ENCODE peak calls at places on chromosomes 5 and 9, in eight cellular contexts. One of them, this sample, is unnamed.

GRCh38 chr9:15287309-15287708 is 19.7 kb downstream of the TTC39B start:
- DNase-seq in tibial nerve: no peak
- DNase-seq in OCI-LY7: no peak
- DNase-seq in uterus: no peak
- DNase-seq in spleen: no peak
- DNase-seq in hepatocyte: no peak
- DNase-seq in cardiac muscle cell: no peak
- DNase-seq in kidney: no peak
- DNase-seq in this sample: no peak

GRCh38 chr9:76704601-76705204 is 59.5 kb upstream of the PCA3 start:
- DNase-seq in tibial nerve: no peak
- DNase-seq in OCI-LY7: peak
- DNase-seq in uterus: no peak
- DNase-seq in spleen: no peak
- DNase-seq in hepatocyte: peak
- DNase-seq in cardiac muscle cell: peak
- DNase-seq in kidney: no peak
- DNase-seq in this sample: peak

GRCh38 chr9:94533155-94533554 is 21.7 kb upstream of the PCAT7 start:
- DNase-seq in tibial nerve: no peak
- DNase-seq in OCI-LY7: no peak
- DNase-seq in uterus: no peak
- DNase-seq in spleen: no peak
- DNase-seq in hepatocyte: peak
- DNase-seq in cardiac muscle cell: no peak
- DNase-seq in kidney: no peak
- DNase-seq in this sample: no peak

GRCh38 chr5:82984786-82985762 is 92.1 kb downstream of the TMEM167A start:
- DNase-seq in tibial nerve: no peak
- DNase-seq in OCI-LY7: no peak
- DNase-seq in uterus: no peak
- DNase-seq in spleen: no peak
- DNase-seq in hepatocyte: no peak
- DNase-seq in cardiac muscle cell: no peak
- DNase-seq in kidney: no peak
- DNase-seq in this sample: no peak

GRCh38 chr9:129182625-129183494 is 4.8 kb upstream of the IER5L start:
- DNase-seq in tibial nerve: peak
- DNase-seq in OCI-LY7: no peak
- DNase-seq in uterus: no peak
- DNase-seq in spleen: no peak
- DNase-seq in hepatocyte: peak
- DNase-seq in cardiac muscle cell: peak
- DNase-seq in kidney: no peak
- DNase-seq in this sample: peak

GRCh38 chr5:7382588-7382987 is 13.3 kb upstream of the ADCY2 start:
- DNase-seq in tibial nerve: no peak
- DNase-seq in OCI-LY7: no peak
- DNase-seq in uterus: no peak
- DNase-seq in spleen: no peak
- DNase-seq in hepatocyte: no peak
- DNase-seq in cardiac muscle cell: no peak
- DNase-seq in kidney: no peak
- DNase-seq in this sample: no peak

GRCh38 chr5:114412509-114413171 is 50.8 kb downstream of the KCNN2 start:
- DNase-seq in tibial nerve: no peak
- DNase-seq in OCI-LY7: no peak
- DNase-seq in uterus: no peak
- DNase-seq in spleen: no peak
- DNase-seq in hepatocyte: peak
- DNase-seq in cardiac muscle cell: peak
- DNase-seq in kidney: no peak
- DNase-seq in this sample: peak

GRCh38 chr9:137611623-137612609 is 6.4 kb downstream of the ARRDC1 start:
- DNase-seq in tibial nerve: no peak
- DNase-seq in OCI-LY7: peak
- DNase-seq in uterus: peak
- DNase-seq in spleen: no peak
- DNase-seq in hepatocyte: peak
- DNase-seq in cardiac muscle cell: peak
- DNase-seq in kidney: peak
- DNase-seq in this sample: peak

GRCh38 chr9:69981686-69982450 is 61.8 kb upstream of the MAMDC2 start:
- DNase-seq in tibial nerve: no peak
- DNase-seq in OCI-LY7: no peak
- DNase-seq in uterus: no peak
- DNase-seq in spleen: no peak
- DNase-seq in hepatocyte: no peak
- DNase-seq in cardiac muscle cell: peak
- DNase-seq in kidney: no peak
- DNase-seq in this sample: peak

GRCh38 chr5:175286981-175287380 is 157.0 kb downstream of the DRD1 start:
- DNase-seq in tibial nerve: no peak
- DNase-seq in OCI-LY7: no peak
- DNase-seq in uterus: no peak
- DNase-seq in spleen: no peak
- DNase-seq in hepatocyte: no peak
- DNase-seq in cardiac muscle cell: no peak
- DNase-seq in kidney: no peak
- DNase-seq in this sample: no peak

GRCh38 chr5:102421647-102422046 is 77.2 kb downstream of the SLCO6A1 start:
- DNase-seq in tibial nerve: no peak
- DNase-seq in OCI-LY7: no peak
- DNase-seq in uterus: no peak
- DNase-seq in spleen: no peak
- DNase-seq in hepatocyte: peak
- DNase-seq in cardiac muscle cell: no peak
- DNase-seq in kidney: peak
- DNase-seq in this sample: no peak

GRCh38 chr5:169875091-169875727 is 105.1 kb downstream of the INSYN2B start:
- DNase-seq in tibial nerve: peak
- DNase-seq in OCI-LY7: no peak
- DNase-seq in uterus: peak
- DNase-seq in spleen: no peak
- DNase-seq in hepatocyte: peak
- DNase-seq in cardiac muscle cell: peak
- DNase-seq in kidney: no peak
- DNase-seq in this sample: peak

GRCh38 chr5:76958976-76959767 is 6.3 kb downstream of the CRHBP start:
- DNase-seq in tibial nerve: no peak
- DNase-seq in OCI-LY7: no peak
- DNase-seq in uterus: no peak
- DNase-seq in spleen: no peak
- DNase-seq in hepatocyte: no peak
- DNase-seq in cardiac muscle cell: peak
- DNase-seq in kidney: no peak
- DNase-seq in this sample: peak

GRCh38 chr9:105911104-105911911 is 217.0 kb downstream of the TMEM38B start:
- DNase-seq in tibial nerve: no peak
- DNase-seq in OCI-LY7: no peak
- DNase-seq in uterus: no peak
- DNase-seq in spleen: no peak
- DNase-seq in hepatocyte: no peak
- DNase-seq in cardiac muscle cell: peak
- DNase-seq in kidney: no peak
- DNase-seq in this sample: no peak

GRCh38 chr5:135458921-135459331 is 6.8 kb upstream of the TIFAB start:
- DNase-seq in tibial nerve: no peak
- DNase-seq in OCI-LY7: no peak
- DNase-seq in uterus: no peak
- DNase-seq in spleen: peak
- DNase-seq in hepatocyte: no peak
- DNase-seq in cardiac muscle cell: peak
- DNase-seq in kidney: peak
- DNase-seq in this sample: peak

GRCh38 chr9:16532681-16533450 is 337.6 kb downstream of the BNC2 start:
- DNase-seq in tibial nerve: no peak
- DNase-seq in OCI-LY7: no peak
- DNase-seq in uterus: no peak
- DNase-seq in spleen: no peak
- DNase-seq in hepatocyte: no peak
- DNase-seq in cardiac muscle cell: peak
- DNase-seq in kidney: no peak
- DNase-seq in this sample: peak

GRCh38 chr5:141359790-141360426 is at the start of gene PCDHGB2:
- DNase-seq in tibial nerve: no peak
- DNase-seq in OCI-LY7: peak
- DNase-seq in uterus: no peak
- DNase-seq in spleen: no peak
- DNase-seq in hepatocyte: no peak
- DNase-seq in cardiac muscle cell: peak
- DNase-seq in kidney: no peak
- DNase-seq in this sample: peak

GRCh38 chr5:73558950-73559349 is 6.5 kb downstream of the ANKRA2 start:
- DNase-seq in tibial nerve: no peak
- DNase-seq in OCI-LY7: no peak
- DNase-seq in uterus: no peak
- DNase-seq in spleen: no peak
- DNase-seq in hepatocyte: no peak
- DNase-seq in cardiac muscle cell: no peak
- DNase-seq in kidney: no peak
- DNase-seq in this sample: no peak

GRCh38 chr5:176429972-176430371 is 13.6 kb upstream of the CLTB start:
- DNase-seq in tibial nerve: no peak
- DNase-seq in OCI-LY7: peak
- DNase-seq in uterus: no peak
- DNase-seq in spleen: no peak
- DNase-seq in hepatocyte: no peak
- DNase-seq in cardiac muscle cell: no peak
- DNase-seq in kidney: no peak
- DNase-seq in this sample: no peak
- TF ChIP-seq CTCF in tibial nerve: no peak
- TF ChIP-seq CTCF in OCI-LY7: peak
- TF ChIP-seq CTCF in uterus: no peak
- TF ChIP-seq CTCF in spleen: no peak
- TF ChIP-seq CTCF in hepatocyte: no peak
- TF ChIP-seq CTCF in cardiac muscle cell: no peak
- TF ChIP-seq CTCF in kidney: no peak
- TF ChIP-seq CTCF in this sample: no peak

GRCh38 chr5:142391031-142391872 is 66.4 kb upstream of the SPRY4 start:
- DNase-seq in tibial nerve: no peak
- DNase-seq in OCI-LY7: no peak
- DNase-seq in uterus: no peak
- DNase-seq in spleen: no peak
- DNase-seq in hepatocyte: no peak
- DNase-seq in cardiac muscle cell: peak
- DNase-seq in kidney: no peak
- DNase-seq in this sample: no peak
- H3K4me3 ChIP-seq in tibial nerve: no peak
- H3K4me3 ChIP-seq in OCI-LY7: no peak
- H3K4me3 ChIP-seq in uterus: no peak
- H3K4me3 ChIP-seq in spleen: no peak
- H3K4me3 ChIP-seq in hepatocyte: no peak
- H3K4me3 ChIP-seq in cardiac muscle cell: no peak
- H3K4me3 ChIP-seq in kidney: no peak
- H3K4me3 ChIP-seq in this sample: no peak

DNA sequence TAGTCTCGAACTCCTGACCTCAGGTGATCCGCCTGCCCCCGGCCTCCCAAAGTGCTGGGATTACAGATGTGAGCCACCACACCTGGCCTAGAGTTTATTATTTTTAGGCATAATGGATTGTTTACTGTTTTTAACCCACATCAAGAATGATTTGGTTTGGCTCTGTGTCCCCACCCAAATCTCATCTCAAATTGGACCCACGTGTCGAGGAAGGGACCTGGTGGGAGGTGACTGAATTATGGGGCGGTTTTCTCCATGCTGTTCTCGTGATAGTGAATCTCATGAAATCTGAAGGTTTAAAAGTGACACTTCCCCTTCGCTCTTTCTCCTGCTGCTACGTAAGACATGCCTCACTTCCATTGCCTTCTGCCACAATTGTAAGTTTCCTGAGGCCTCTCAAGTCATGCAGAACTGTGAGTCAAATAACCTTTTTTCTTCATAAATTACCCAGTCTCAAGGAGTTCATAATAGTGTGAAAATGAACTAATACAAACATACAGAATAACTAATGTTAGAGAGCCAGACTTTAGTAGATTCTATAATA is 88.2 kb downstream of the RICTOR start:
- DNase-seq in tibial nerve: no peak
- DNase-seq in OCI-LY7: no peak
- DNase-seq in uterus: no peak
- DNase-seq in spleen: no peak
- DNase-seq in hepatocyte: no peak
- DNase-seq in cardiac muscle cell: no peak
- DNase-seq in kidney: no peak
- DNase-seq in this sample: no peak
- TF ChIP-seq CTCF in tibial nerve: no peak
- TF ChIP-seq CTCF in OCI-LY7: no peak
- TF ChIP-seq CTCF in uterus: no peak
- TF ChIP-seq CTCF in spleen: no peak
- TF ChIP-seq CTCF in hepatocyte: no peak
- TF ChIP-seq CTCF in cardiac muscle cell: no peak
- TF ChIP-seq CTCF in kidney: no peak
- TF ChIP-seq CTCF in this sample: no peak

GRCh38 chr5:140341591-140341990 is 4.8 kb downstream of the HBEGF start:
- DNase-seq in tibial nerve: no peak
- DNase-seq in OCI-LY7: no peak
- DNase-seq in uterus: no peak
- DNase-seq in spleen: peak
- DNase-seq in hepatocyte: no peak
- DNase-seq in cardiac muscle cell: no peak
- DNase-seq in kidney: no peak
- DNase-seq in this sample: no peak

GRCh38 chr5:140344683-140345423 is 1.6 kb downstream of the HBEGF start:
- DNase-seq in tibial nerve: no peak
- DNase-seq in OCI-LY7: peak
- DNase-seq in uterus: no peak
- DNase-seq in spleen: peak
- DNase-seq in hepatocyte: peak
- DNase-seq in cardiac muscle cell: no peak
- DNase-seq in kidney: no peak
- DNase-seq in this sample: no peak

GRCh38 chr5:140340605-140341004 is 5.8 kb downstream of the HBEGF start:
- DNase-seq in tibial nerve: no peak
- DNase-seq in OCI-LY7: no peak
- DNase-seq in uterus: no peak
- DNase-seq in spleen: no peak
- DNase-seq in hepatocyte: no peak
- DNase-seq in cardiac muscle cell: no peak
- DNase-seq in kidney: no peak
- DNase-seq in this sample: no peak

GRCh38 chr5:140342287-140342686 is 4.1 kb downstream of the HBEGF start:
- DNase-seq in tibial nerve: peak
- DNase-seq in OCI-LY7: peak
- DNase-seq in uterus: no peak
- DNase-seq in spleen: peak
- DNase-seq in hepatocyte: no peak
- DNase-seq in cardiac muscle cell: peak
- DNase-seq in kidney: no peak
- DNase-seq in this sample: no peak

DNA sequence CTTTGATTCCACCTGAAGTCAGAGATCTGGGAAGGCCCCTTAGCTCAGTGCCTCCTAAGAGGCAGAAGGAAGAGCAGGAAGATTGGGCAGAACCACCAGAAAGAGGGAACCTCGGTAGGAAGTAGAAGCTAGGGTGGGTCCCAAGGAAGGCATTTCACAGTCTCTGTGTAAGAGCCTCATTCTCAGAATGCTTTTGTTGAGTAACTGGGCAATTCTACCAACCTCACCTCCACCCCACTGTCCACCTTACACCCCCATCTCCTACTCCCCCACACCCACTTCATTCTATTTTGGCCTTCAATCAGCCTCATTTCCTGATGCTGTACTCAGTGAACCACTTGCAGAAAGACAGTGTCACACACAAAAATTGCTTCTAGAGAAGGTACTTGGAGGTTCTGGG is 3.5 kb downstream of the HBEGF start:
- DNase-seq in tibial nerve: no peak
- DNase-seq in OCI-LY7: peak
- DNase-seq in uterus: no peak
- DNase-seq in spleen: no peak
- DNase-seq in hepatocyte: no peak
- DNase-seq in cardiac muscle cell: no peak
- DNase-seq in kidney: no peak
- DNase-seq in this sample: no peak
- H3K4me3 ChIP-seq in tibial nerve: no peak
- H3K4me3 ChIP-seq in OCI-LY7: peak
- H3K4me3 ChIP-seq in uterus: no peak
- H3K4me3 ChIP-seq in spleen: no peak
- H3K4me3 ChIP-seq in hepatocyte: no peak
- H3K4me3 ChIP-seq in cardiac muscle cell: no peak
- H3K4me3 ChIP-seq in kidney: peak
- H3K4me3 ChIP-seq in this sample: no peak

This sample was measured in fibroblast of the aortic adventitia.